ENCODE peak calls at places on chromosomes 12 and 14, in ten cellular contexts. X, S, Y, Q, H, N, L, B, T and D are unnamed samples.

GRCh38 chr12:113005759-113006158 is 27.4 kb downstream of the OAS2 start:
- DNase-seq in X (no peak), S (no peak), Y (peak; percentile 13), Q (peak; percentile 55), H (no peak), N (no peak), L (no peak), B (no peak), T (no peak), D (no peak)

GRCh38 chr12:95415451-95415850 is 58.5 kb upstream of the METAP2 start:
- DNase-seq in X (no peak), S (no peak), Y (no peak), Q (no peak), H (no peak), N (peak; percentile 63), L (no peak), B (no peak), T (no peak), D (no peak)

GRCh38 chr12:52070243-52070925 is 606 bp downstream of the ATG101 start:
- DNase-seq in X (no peak), S (no peak), Y (no peak), Q (no peak), H (peak; percentile 32), N (no peak), L (no peak), B (no peak), T (no peak), D (no peak)

GRCh38 chr12:107491856-107492255 is 193.7 kb upstream of the PWP1 start:
- DNase-seq in X (no peak), S (no peak), Y (no peak), Q (no peak), H (no peak), N (no peak), L (no peak), B (no peak), T (no peak), D (peak; percentile 13)

GRCh38 chr12:28535216-28535615 is 345.0 kb downstream of the CCDC91 start:
- DNase-seq in X (no peak), S (peak; percentile 60), Y (no peak), Q (no peak), H (peak; percentile 63), N (no peak), L (no peak), B (no peak), T (no peak), D (no peak)

GRCh38 chr12:105466901-105467598 is 136.6 kb downstream of the C12orf75 start:
- DNase-seq in X (no peak), S (no peak), Y (no peak), Q (peak; percentile 7), H (no peak), N (no peak), L (no peak), B (no peak), T (no peak), D (no peak)

GRCh38 chr12:32051511-32052299 is 54.9 kb upstream of the BICD1 start:
- DNase-seq in X (no peak), S (no peak), Y (peak; percentile 68), Q (no peak), H (peak; percentile 90), N (no peak), L (no peak), B (no peak), T (no peak), D (peak; percentile 20)

GRCh38 chr12:82473111-82473754 is 114.9 kb downstream of the METTL25 start:
- DNase-seq in X (no peak), S (no peak), Y (no peak), Q (no peak), H (no peak), N (no peak), L (no peak), B (no peak), T (no peak), D (no peak)

GRCh38 chr12:76588881-76589565 is 29.5 kb upstream of the OSBPL8 start:
- DNase-seq in X (no peak), S (no peak), Y (no peak), Q (no peak), H (peak; percentile 79), N (no peak), L (no peak), B (no peak), T (no peak), D (no peak)

GRCh38 chr14:53515264-53515663 is 362.1 kb upstream of the DDHD1 start:
- DNase-seq in X (no peak), S (no peak), Y (no peak), Q (no peak), H (peak; percentile 39), N (no peak), L (no peak), B (no peak), T (no peak), D (no peak)

GRCh38 chr12:12870454-12870853 is 20.9 kb upstream of the GPRC5A start:
- DNase-seq in X (no peak), S (no peak), Y (no peak), Q (no peak), H (peak; percentile 99), N (no peak), L (no peak), B (no peak), T (no peak), D (no peak)

GRCh38 chr14:101561897-101562490 is 699 bp downstream of the DIO3 start:
- DNase-seq in X (no peak), S (no peak), Y (no peak), Q (no peak), H (no peak), N (no peak), L (no peak), B (no peak), T (no peak), D (no peak)

GRCh38 chr14:101561145-101561896 is at the start of gene DIO3:
- DNase-seq in X (no peak), S (no peak), Y (peak; percentile 93), Q (peak; percentile 96), H (peak; percentile 11), N (no peak), L (no peak), B (peak; percentile 24), T (peak; percentile 78), D (no peak)

GRCh38 chr14:101559624-101560533 is 1.4 kb upstream of the DIO3 start:
- DNase-seq in X (no peak), S (no peak), Y (peak; percentile 59), Q (peak; percentile 84), H (peak; percentile 6), N (no peak), L (no peak), B (no peak), T (peak; percentile 70), D (no peak)

GRCh38 chr14:101559250-101559623 is 2.1 kb upstream of the DIO3 start:
- DNase-seq in X (no peak), S (no peak), Y (no peak), Q (no peak), H (no peak), N (no peak), L (no peak), B (no peak), T (no peak), D (no peak)

GRCh38 chr14:101560534-101561113 is 671 bp upstream of the DIO3 start:
- DNase-seq in X (no peak), S (no peak), Y (no peak), Q (no peak), H (no peak), N (no peak), L (no peak), B (no peak), T (no peak), D (no peak)
- H3K4me3 ChIP-seq in X (no peak overlapping the region), S (no peak overlapping the region), Y (no peak overlapping the region), Q (peak overlapping the region; percentile 43), H (no peak overlapping the region), N (no peak overlapping the region), L (no peak overlapping the region), B (peak overlapping the region; percentile 33), T (peak overlapping the region; percentile 74), D (no peak overlapping the region)

GRCh38 chr12:133220521-133220920 is 15.2 kb downstream of the ANHX start:
- DNase-seq in X (no peak), S (no peak), Y (no peak), Q (no peak), H (no peak), N (no peak), L (no peak), B (no peak), T (no peak), D (no peak)
- H3K9me3 ChIP-seq in X (peaks cover 7% of the 10 kb centered on the region), S (peaks cover 6% of the 10 kb centered on the region), Y (no peaks in the 10 kb centered on the region), Q (no peaks in the 10 kb centered on the region), H (peaks cover 30% of the 10 kb centered on the region), N (peaks cover 34% of the 10 kb centered on the region), L (peaks cover 79% of the 10 kb centered on the region), B (no peaks in the 10 kb centered on the region), T (no peaks in the 10 kb centered on the region), D (no peaks in the 10 kb centered on the region)

DNA sequence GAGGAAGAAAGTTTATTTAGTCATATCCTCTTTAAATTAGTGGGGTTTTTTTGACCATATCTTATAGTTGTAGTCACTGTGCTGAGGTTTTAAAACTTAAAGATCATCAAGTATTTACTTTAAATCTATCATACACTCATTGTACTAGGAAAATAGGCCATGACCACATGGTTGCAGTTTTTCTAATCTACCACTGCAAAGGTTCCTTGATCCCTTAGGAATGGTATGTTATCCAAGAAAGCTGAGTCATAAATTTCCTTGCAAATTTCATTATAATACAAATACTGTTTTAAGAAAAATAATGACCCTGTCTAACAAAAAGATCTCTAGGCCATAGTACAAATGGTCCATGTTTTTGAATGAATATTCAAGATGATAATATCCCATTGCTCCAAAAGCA is 74.7 kb downstream of the DBX2 start:
- DNase-seq in X (no peak), S (no peak), Y (no peak), Q (no peak), H (no peak), N (no peak), L (no peak), B (no peak), T (no peak), D (no peak)
- H3K4me3 ChIP-seq in X (no peak overlapping the region), S (no peak overlapping the region), Y (no peak overlapping the region), Q (no peak overlapping the region), H (no peak overlapping the region), N (no peak overlapping the region), L (no peak overlapping the region), B (no peak overlapping the region), T (no peak overlapping the region), D (no peak overlapping the region)

GRCh38 chr14:105901226-105901625 is 374.8 kb downstream of the TMEM121 start:
- DNase-seq in X (no peak), S (no peak), Y (no peak), Q (no peak), H (no peak), N (no peak), L (no peak), B (no peak), T (no peak), D (no peak)

GRCh38 chr14:105905456-105905855 is 379.1 kb downstream of the TMEM121 start:
- DNase-seq in X (no peak), S (no peak), Y (no peak), Q (no peak), H (no peak), N (no peak), L (no peak), B (no peak), T (no peak), D (no peak)

GRCh38 chr14:105904379-105904778 is 378.0 kb downstream of the TMEM121 start:
- DNase-seq in X (no peak), S (no peak), Y (no peak), Q (no peak), H (no peak), N (no peak), L (no peak), B (no peak), T (no peak), D (no peak)

GRCh38 chr14:105902131-105902898 is 375.9 kb downstream of the TMEM121 start:
- DNase-seq in X (no peak), S (no peak), Y (no peak), Q (no peak), H (no peak), N (no peak), L (no peak), B (no peak), T (no peak), D (no peak)

GRCh38 chr14:105903971-105904370 is 377.6 kb downstream of the TMEM121 start:
- DNase-seq in X (no peak), S (no peak), Y (no peak), Q (no peak), H (no peak), N (no peak), L (no peak), B (no peak), T (no peak), D (no peak)
- H3K9me3 ChIP-seq in X (no peaks in the 10 kb centered on the region), S (no peaks in the 10 kb centered on the region), Y (no peaks in the 10 kb centered on the region), Q (no peaks in the 10 kb centered on the region), H (peaks cover 20% of the 10 kb centered on the region), N (no peaks in the 10 kb centered on the region), L (no peaks in the 10 kb centered on the region), B (no peaks in the 10 kb centered on the region), T (no peaks in the 10 kb centered on the region), D (no peaks in the 10 kb centered on the region)